ENCODE peak calls at places on chromosome 16, in nine cellular contexts. P is colonic mucosa; A is endothelial cell of umbilical vein; H is CD8-positive, alpha-beta memory T cell; V is keratinocyte; N is OCI-LY7; K is A549; X is PC-9; E is aorta. I is an unnamed sample.

GRCh38 chr16:28984619-28985135 is at the start of gene LAT:
- DNase-seq in N (peak; percentile 79), H (peak; percentile 87), K (no peak), X (no peak), V (no peak), A (no peak), E (no peak), P (peak; percentile 33), I (no peak)

GRCh38 chr16:87472935-87473334 is 19.9 kb downstream of the ZCCHC14 start:
- DNase-seq in A (no peak), V (no peak), P (no peak), X (no peak), K (no peak), H (no peak), E (no peak), N (no peak), I (no peak)

GRCh38 chr16:77812856-77813523 is 24.6 kb downstream of the VAT1L start:
- DNase-seq in X (no peak), A (no peak), H (no peak), E (no peak), K (no peak), P (no peak), N (no peak), V (no peak), I (no peak)

GRCh38 chr16:56787185-56787584 is 57.3 kb downstream of the NUP93 start:
- DNase-seq in P (no peak), X (no peak), N (no peak), K (no peak), E (no peak), H (no peak), A (no peak), V (no peak), I (no peak)

GRCh38 chr16:1691956-1692355 is 13.9 kb downstream of the JPT2 start:
- DNase-seq in X (peak; percentile 67), H (no peak), V (peak; percentile 76), P (no peak), E (no peak), A (no peak), N (no peak), K (peak; percentile 82), I (no peak)

GRCh38 chr16:82587289-82587688 is 39.5 kb upstream of the CDH13 start:
- DNase-seq in E (no peak), P (peak; percentile 29), X (no peak), N (no peak), H (no peak), K (no peak), A (no peak), V (no peak), I (no peak)

GRCh38 chr16:56950881-56951771 is 10.6 kb upstream of the CETP start:
- DNase-seq in X (peak; percentile 33), A (peak; percentile 59), E (peak; percentile 80), N (peak; percentile 90), P (peak; percentile 37), V (no peak), K (peak; percentile 60), H (peak; percentile 47), I (peak; percentile 70)

GRCh38 chr16:27470567-27471431 is 68.8 kb downstream of the IL21R start:
- DNase-seq in H (no peak), V (no peak), P (no peak), X (peak; percentile 24), E (peak; percentile 80), A (peak; percentile 84), K (no peak), N (no peak), I (peak; percentile 67)

GRCh38 chr16:83977056-83977815 is 9.2 kb downstream of the NECAB2 start:
- DNase-seq in E (peak; percentile 4), N (no peak), K (no peak), P (no peak), X (no peak), H (no peak), A (no peak), V (no peak), I (no peak)

GRCh38 chr16:27232061-27232841 is 28.9 kb downstream of the KDM8 start:
- DNase-seq in E (peak; percentile 68), P (peak; percentile 67), N (peak; percentile 90), V (no peak), H (peak; percentile 45), K (no peak), X (no peak), A (no peak), I (no peak)

GRCh38 chr16:10988164-10988803 is 43.9 kb downstream of the CLEC16A start:
- DNase-seq in K (peak; percentile 28), N (peak; percentile 32), H (no peak), A (no peak), P (no peak), X (peak; percentile 33), V (no peak), E (no peak), I (no peak)

GRCh38 chr16:50924759-50925545 is 183.1 kb downstream of the CYLD start:
- DNase-seq in P (no peak), X (no peak), H (no peak), A (no peak), N (no peak), V (peak; percentile 41), K (no peak), E (no peak), I (no peak)

GRCh38 chr16:50928065-50928464 is 186.2 kb downstream of the CYLD start:
- DNase-seq in P (no peak), X (no peak), H (no peak), E (no peak), K (no peak), V (no peak), N (no peak), A (no peak), I (no peak)

DNA sequence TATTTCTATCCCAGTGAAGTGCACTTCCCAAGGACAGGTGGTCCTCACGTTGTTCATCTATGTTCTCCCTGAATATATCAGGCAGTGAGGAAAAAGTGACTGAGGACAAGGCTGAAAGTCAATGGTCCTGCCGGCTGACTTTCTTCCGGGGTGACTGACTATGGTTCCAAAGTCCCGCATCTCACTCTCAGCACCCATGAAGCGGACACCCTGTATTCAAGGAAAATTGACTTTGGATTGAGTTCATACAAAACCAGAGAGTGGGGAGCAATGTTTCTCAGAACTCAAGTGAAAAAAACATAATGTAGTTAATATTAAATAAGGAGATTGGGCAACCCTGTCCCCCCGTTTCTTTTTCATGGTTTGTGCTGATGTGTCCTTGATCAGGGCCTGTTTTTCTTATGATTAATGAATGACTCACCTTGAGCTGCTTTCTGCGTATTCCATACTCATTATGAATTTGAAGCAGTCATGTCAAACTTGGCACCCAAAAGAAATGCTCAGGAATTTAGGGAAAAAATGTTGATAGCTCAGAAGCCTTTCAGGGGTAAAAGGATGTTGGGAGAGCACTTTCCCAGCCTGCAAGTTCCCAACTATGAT is 184.0 kb downstream of the CYLD start:
- DNase-seq in N (no peak), E (no peak), P (no peak), H (no peak), X (no peak), V (peak; percentile 59), A (no peak), K (no peak), I (no peak)
- H3K27ac ChIP-seq in N (no peak overlapping the region), E (no peak overlapping the region), P (no peak overlapping the region), H (no peak overlapping the region), X (no peak overlapping the region), V (peak overlapping the region; percentile 78), A (no peak overlapping the region), K (no peak overlapping the region), I (no peak overlapping the region)

GRCh38 chr16:30124985-30125379 is 2.0 kb upstream of the MAPK3 start:
- DNase-seq in E (no peak), V (no peak), N (no peak), X (no peak), A (no peak), P (no peak), H (no peak), K (no peak), I (no peak)

GRCh38 chr16:30119428-30119827 is 3.6 kb downstream of the MAPK3 start:
- DNase-seq in K (no peak), V (no peak), E (no peak), H (no peak), N (no peak), P (no peak), A (no peak), X (no peak), I (peak; percentile 4)

GRCh38 chr16:30122621-30123160 is 329 bp downstream of the MAPK3 start:
- DNase-seq in H (peak; percentile 20), P (peak; percentile 47), A (peak; percentile 39), E (no peak), N (peak; percentile 16), V (no peak), K (no peak), X (no peak), I (no peak)

GRCh38 chr16:30120340-30121105 is 2.5 kb downstream of the MAPK3 start:
- DNase-seq in A (no peak), V (no peak), X (peak; percentile 16), K (no peak), H (no peak), P (peak; percentile 88), E (no peak), N (no peak), I (no peak)

GRCh38 chr16:30121741-30122620 is 1.0 kb downstream of the MAPK3 start:
- DNase-seq in K (no peak), A (peak; percentile 77), N (no peak), X (no peak), E (peak; percentile 84), P (peak; percentile 73), H (no peak), V (no peak), I (peak; percentile 34)
- H3K4me1 ChIP-seq in K (peaks cover 27% of the 10 kb centered on the region), A (peaks cover 14% of the 10 kb centered on the region), N (peaks cover 16% of the 10 kb centered on the region), X (peaks cover 25% of the 10 kb centered on the region), E (no peaks in the 10 kb centered on the region), P (peaks cover 16% of the 10 kb centered on the region), H (peaks cover 11% of the 10 kb centered on the region), V (peaks cover 5% of the 10 kb centered on the region), I (no peaks in the 10 kb centered on the region)

DNA sequence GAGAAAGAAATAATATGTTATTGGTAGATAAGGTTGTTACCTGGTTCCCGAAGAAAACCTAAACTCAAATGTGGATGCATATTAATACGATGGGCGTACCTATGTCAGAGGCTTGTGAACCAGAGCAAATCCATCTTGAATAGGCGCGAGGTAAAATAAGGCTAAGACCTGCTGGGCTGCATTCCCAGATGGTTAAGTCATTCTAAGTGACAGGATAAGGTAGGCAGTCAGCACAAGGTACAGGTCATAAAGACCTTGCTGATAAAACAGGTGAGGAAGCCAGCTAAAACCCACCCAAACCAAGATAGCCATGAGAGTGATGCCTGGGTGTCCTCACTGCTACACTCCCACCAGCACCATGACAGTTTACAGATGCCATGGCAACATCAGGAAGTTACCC is 1400.1 kb downstream of the CDH8 start:
- DNase-seq in P (no peak), N (no peak), K (no peak), A (no peak), E (no peak), H (no peak), X (peak; percentile 3), V (peak; percentile 19), I (no peak)
- H3K9me3 ChIP-seq in P (no peaks in the 10 kb centered on the region), N (no peaks in the 10 kb centered on the region), K (no peaks in the 10 kb centered on the region), A (peaks cover 1% of the 10 kb centered on the region), E (no peaks in the 10 kb centered on the region), H (no peaks in the 10 kb centered on the region), X (no peaks in the 10 kb centered on the region), V (peaks cover 1% of the 10 kb centered on the region), I (no peaks in the 10 kb centered on the region)

DNA sequence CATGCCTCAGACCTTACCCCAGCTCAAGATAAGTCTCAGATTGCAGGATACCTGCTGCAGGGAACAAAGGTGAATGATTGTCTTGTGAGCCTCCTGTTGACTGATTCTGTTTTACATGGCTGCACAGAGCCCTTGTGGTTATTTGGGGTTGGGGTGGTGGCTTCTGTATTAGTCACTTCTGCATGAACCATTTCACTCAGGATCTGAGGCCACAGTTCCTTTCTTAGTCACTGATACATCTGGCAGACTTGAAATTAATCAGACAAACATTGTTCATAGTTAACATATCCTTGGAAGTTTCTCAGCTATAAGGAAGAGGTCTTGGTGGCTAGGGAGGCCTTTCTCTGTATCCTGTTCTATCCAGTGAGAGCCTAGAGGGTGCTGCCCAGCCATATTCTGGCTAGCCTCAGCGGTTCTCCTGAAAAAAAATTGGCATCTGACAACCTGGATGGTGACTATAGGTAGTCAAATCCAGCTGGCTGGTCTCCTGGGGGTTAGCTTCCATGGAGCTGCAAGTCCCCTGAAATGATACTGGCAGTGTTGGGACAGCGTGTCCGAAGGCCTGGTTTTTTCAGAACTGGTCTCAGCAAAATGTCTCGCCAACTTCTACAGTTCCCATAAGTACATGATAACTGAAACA is 8.4 kb upstream of the PLK1 start:
- DNase-seq in P (no peak), X (peak; percentile 37), K (no peak), N (no peak), E (no peak), H (no peak), A (peak; percentile 48), V (peak; percentile 71), I (peak; percentile 61)
- H3K27ac ChIP-seq in P (no peak overlapping the region), X (peak overlapping the region; percentile 19), K (no peak overlapping the region), N (no peak overlapping the region), E (no peak overlapping the region), H (no peak overlapping the region), A (peak overlapping the region; percentile 56), V (peak overlapping the region; percentile 63), I (no peak overlapping the region)